ENCODE peak calls at places on chromosomes 11 and 22, in nine cellular contexts. One of them, this sample, is unnamed. For H3K9me3, the result is how much of the 10 kb centered on the place peaks cover.

GRCh38 chr22:35152316-35152715 is 86.4 kb downstream of the ISX start:
- DNase-seq in HCT116: no peak
- DNase-seq in heart left ventricle: no peak
- DNase-seq in uterus: no peak
- DNase-seq in ovary: no peak
- DNase-seq in A549: no peak
- DNase-seq in endothelial cell of umbilical vein: no peak
- DNase-seq in spleen: peak
- DNase-seq in upper lobe of left lung: no peak
- DNase-seq in this sample: no peak

GRCh38 chr22:44229331-44229730 is 48.6 kb downstream of the PARVG start:
- DNase-seq in HCT116: no peak
- DNase-seq in heart left ventricle: no peak
- DNase-seq in uterus: no peak
- DNase-seq in ovary: no peak
- DNase-seq in A549: no peak
- DNase-seq in endothelial cell of umbilical vein: no peak
- DNase-seq in spleen: no peak
- DNase-seq in upper lobe of left lung: no peak
- DNase-seq in this sample: no peak

GRCh38 chr11:131694526-131695424 is 324.4 kb downstream of the NTM start:
- DNase-seq in HCT116: peak
- DNase-seq in heart left ventricle: peak
- DNase-seq in uterus: peak
- DNase-seq in ovary: peak
- DNase-seq in A549: peak
- DNase-seq in endothelial cell of umbilical vein: peak
- DNase-seq in spleen: peak
- DNase-seq in upper lobe of left lung: peak
- DNase-seq in this sample: peak

GRCh38 chr11:60908803-60909202 is 2.4 kb upstream of the PRPF19 start:
- DNase-seq in HCT116: no peak
- DNase-seq in heart left ventricle: no peak
- DNase-seq in uterus: no peak
- DNase-seq in ovary: no peak
- DNase-seq in A549: no peak
- DNase-seq in endothelial cell of umbilical vein: no peak
- DNase-seq in spleen: no peak
- DNase-seq in upper lobe of left lung: no peak
- DNase-seq in this sample: no peak

GRCh38 chr11:124915541-124916369 is 3.3 kb upstream of the HEPN1 start:
- DNase-seq in HCT116: no peak
- DNase-seq in heart left ventricle: no peak
- DNase-seq in uterus: no peak
- DNase-seq in ovary: no peak
- DNase-seq in A549: no peak
- DNase-seq in endothelial cell of umbilical vein: peak
- DNase-seq in spleen: no peak
- DNase-seq in upper lobe of left lung: no peak
- DNase-seq in this sample: no peak

GRCh38 chr11:3822312-3822711 is 14.0 kb downstream of the PGAP2 start:
- DNase-seq in HCT116: no peak
- DNase-seq in heart left ventricle: no peak
- DNase-seq in uterus: no peak
- DNase-seq in ovary: no peak
- DNase-seq in A549: no peak
- DNase-seq in endothelial cell of umbilical vein: no peak
- DNase-seq in spleen: no peak
- DNase-seq in upper lobe of left lung: no peak
- DNase-seq in this sample: no peak

GRCh38 chr11:75625970-75626691 is 42.7 kb downstream of the MAP6 start:
- DNase-seq in HCT116: no peak
- DNase-seq in heart left ventricle: no peak
- DNase-seq in uterus: no peak
- DNase-seq in ovary: no peak
- DNase-seq in A549: peak
- DNase-seq in endothelial cell of umbilical vein: no peak
- DNase-seq in spleen: no peak
- DNase-seq in upper lobe of left lung: peak
- DNase-seq in this sample: no peak

GRCh38 chr22:36301851-36302250 is 48.9 kb downstream of the APOL1 start:
- DNase-seq in HCT116: no peak
- DNase-seq in heart left ventricle: no peak
- DNase-seq in uterus: no peak
- DNase-seq in ovary: no peak
- DNase-seq in A549: no peak
- DNase-seq in endothelial cell of umbilical vein: no peak
- DNase-seq in spleen: no peak
- DNase-seq in upper lobe of left lung: no peak
- DNase-seq in this sample: no peak

GRCh38 chr11:12253843-12254281 is 123.5 kb upstream of the PARVA start:
- DNase-seq in HCT116: no peak
- DNase-seq in heart left ventricle: no peak
- DNase-seq in uterus: no peak
- DNase-seq in ovary: no peak
- DNase-seq in A549: no peak
- DNase-seq in endothelial cell of umbilical vein: no peak
- DNase-seq in spleen: no peak
- DNase-seq in upper lobe of left lung: no peak
- DNase-seq in this sample: no peak

GRCh38 chr11:69524291-69524882 is 42.9 kb downstream of the LINC01488 start:
- DNase-seq in HCT116: no peak
- DNase-seq in heart left ventricle: no peak
- DNase-seq in uterus: no peak
- DNase-seq in ovary: no peak
- DNase-seq in A549: no peak
- DNase-seq in endothelial cell of umbilical vein: no peak
- DNase-seq in spleen: peak
- DNase-seq in upper lobe of left lung: peak
- DNase-seq in this sample: peak

GRCh38 chr11:106724293-106724892 is 293.9 kb downstream of the GUCY1A2 start:
- DNase-seq in HCT116: no peak
- DNase-seq in heart left ventricle: no peak
- DNase-seq in uterus: no peak
- DNase-seq in ovary: no peak
- DNase-seq in A549: no peak
- DNase-seq in endothelial cell of umbilical vein: no peak
- DNase-seq in spleen: no peak
- DNase-seq in upper lobe of left lung: no peak
- DNase-seq in this sample: no peak

GRCh38 chr11:28400236-28401100 is 292.3 kb downstream of the METTL15 start:
- DNase-seq in HCT116: no peak
- DNase-seq in heart left ventricle: no peak
- DNase-seq in uterus: no peak
- DNase-seq in ovary: no peak
- DNase-seq in A549: no peak
- DNase-seq in endothelial cell of umbilical vein: peak
- DNase-seq in spleen: no peak
- DNase-seq in upper lobe of left lung: no peak
- DNase-seq in this sample: no peak

GRCh38 chr11:7904910-7905309 is 26.2 kb downstream of the OR10A6 start:
- DNase-seq in HCT116: no peak
- DNase-seq in heart left ventricle: no peak
- DNase-seq in uterus: no peak
- DNase-seq in ovary: no peak
- DNase-seq in A549: no peak
- DNase-seq in endothelial cell of umbilical vein: peak
- DNase-seq in spleen: no peak
- DNase-seq in upper lobe of left lung: no peak
- DNase-seq in this sample: no peak

GRCh38 chr22:36371920-36372319 is 15.8 kb downstream of the MYH9 start:
- DNase-seq in HCT116: no peak
- DNase-seq in heart left ventricle: no peak
- DNase-seq in uterus: no peak
- DNase-seq in ovary: no peak
- DNase-seq in A549: no peak
- DNase-seq in endothelial cell of umbilical vein: peak
- DNase-seq in spleen: no peak
- DNase-seq in upper lobe of left lung: no peak
- DNase-seq in this sample: no peak

GRCh38 chr22:32042924-32043323 is at the start of gene SLC5A1:
- DNase-seq in HCT116: no peak
- DNase-seq in heart left ventricle: no peak
- DNase-seq in uterus: no peak
- DNase-seq in ovary: no peak
- DNase-seq in A549: no peak
- DNase-seq in endothelial cell of umbilical vein: no peak
- DNase-seq in spleen: no peak
- DNase-seq in upper lobe of left lung: peak
- DNase-seq in this sample: peak

GRCh38 chr11:404551-405264 is 10.1 kb downstream of the SIGIRR start:
- DNase-seq in HCT116: no peak
- DNase-seq in heart left ventricle: peak
- DNase-seq in uterus: no peak
- DNase-seq in ovary: no peak
- DNase-seq in A549: no peak
- DNase-seq in endothelial cell of umbilical vein: no peak
- DNase-seq in spleen: peak
- DNase-seq in upper lobe of left lung: no peak
- DNase-seq in this sample: no peak

GRCh38 chr22:21702700-21703683 is 32.6 kb downstream of the YPEL1 start:
- DNase-seq in HCT116: no peak
- DNase-seq in heart left ventricle: no peak
- DNase-seq in uterus: no peak
- DNase-seq in ovary: no peak
- DNase-seq in A549: no peak
- DNase-seq in endothelial cell of umbilical vein: no peak
- DNase-seq in spleen: no peak
- DNase-seq in upper lobe of left lung: no peak
- DNase-seq in this sample: no peak
- TF ChIP-seq POLR2A in HCT116: no peak
- TF ChIP-seq POLR2A in heart left ventricle: no peak
- TF ChIP-seq POLR2A in uterus: no peak
- TF ChIP-seq POLR2A in ovary: no peak
- TF ChIP-seq POLR2A in A549: no peak
- TF ChIP-seq POLR2A in endothelial cell of umbilical vein: no peak
- TF ChIP-seq POLR2A in spleen: no peak
- TF ChIP-seq POLR2A in upper lobe of left lung: no peak
- TF ChIP-seq POLR2A in this sample: no peak

DNA sequence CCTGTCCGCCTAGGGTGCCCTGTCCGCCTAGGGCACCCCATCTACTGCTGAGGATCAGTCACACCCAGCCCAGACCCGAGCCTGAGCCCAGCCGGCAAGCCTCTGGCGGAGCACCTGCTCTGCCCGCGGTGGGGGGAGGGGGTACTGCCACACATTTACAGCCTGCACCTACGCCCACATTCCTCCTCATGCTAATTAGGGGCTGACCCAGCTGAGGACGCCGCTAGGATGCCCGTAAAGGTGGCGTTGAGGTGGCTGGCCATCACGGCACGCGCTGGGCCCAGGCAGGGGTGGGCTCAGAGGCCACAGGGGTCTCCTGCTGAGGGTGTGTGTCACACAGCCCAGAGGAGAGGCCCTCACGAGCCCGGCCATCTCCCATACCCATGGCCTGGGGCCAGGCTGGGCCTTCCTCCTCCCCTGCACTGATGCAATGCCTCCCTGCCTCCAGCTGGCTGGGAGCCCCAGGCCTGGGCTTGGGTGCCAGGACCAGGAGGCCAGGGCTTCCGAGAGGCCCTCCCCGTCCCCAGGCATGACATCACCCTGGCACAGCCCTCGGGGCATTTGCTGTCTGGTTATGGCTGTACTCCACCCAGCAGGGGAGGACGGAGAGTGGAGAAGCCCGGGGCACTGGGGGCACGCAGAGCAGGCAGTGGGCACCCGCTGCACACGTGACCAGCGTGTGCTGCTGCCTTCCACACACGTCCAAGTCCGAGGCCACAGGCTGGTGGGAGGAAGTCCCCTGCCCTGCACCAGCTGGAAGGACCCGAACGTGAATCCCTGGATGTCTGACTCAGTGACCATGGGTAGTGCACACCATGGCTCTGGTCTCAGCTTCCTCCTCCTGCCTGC is 12.7 kb downstream of the DUSP8 start:
- DNase-seq in HCT116: no peak
- DNase-seq in heart left ventricle: peak
- DNase-seq in uterus: peak
- DNase-seq in ovary: no peak
- DNase-seq in A549: peak
- DNase-seq in endothelial cell of umbilical vein: no peak
- DNase-seq in spleen: peak
- DNase-seq in upper lobe of left lung: peak
- DNase-seq in this sample: peak
- H3K4me3 ChIP-seq in HCT116: no peak
- H3K4me3 ChIP-seq in heart left ventricle: no peak
- H3K4me3 ChIP-seq in uterus: peak
- H3K4me3 ChIP-seq in ovary: no peak
- H3K4me3 ChIP-seq in A549: peak
- H3K4me3 ChIP-seq in endothelial cell of umbilical vein: no peak
- H3K4me3 ChIP-seq in spleen: no peak
- H3K4me3 ChIP-seq in upper lobe of left lung: no peak
- H3K4me3 ChIP-seq in this sample: no peak

DNA sequence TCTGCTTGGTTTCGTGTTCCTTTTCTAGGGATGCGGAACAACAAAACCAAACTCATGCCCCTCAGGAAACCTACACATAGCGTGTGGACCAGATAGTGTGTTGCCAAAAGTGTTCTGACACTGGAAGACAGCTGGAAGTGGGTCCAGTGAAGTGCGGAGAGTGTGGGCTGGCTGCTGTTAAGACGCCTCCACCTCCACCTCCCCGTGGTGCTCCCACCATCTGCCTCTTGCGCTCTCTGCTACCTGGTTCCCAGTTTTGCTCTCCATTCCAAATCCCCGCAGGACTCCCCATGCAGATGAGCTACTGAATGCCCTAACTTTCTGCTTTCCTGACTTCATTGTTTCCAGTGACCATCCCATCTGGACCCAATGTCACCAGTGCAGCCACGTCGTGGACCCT is 51.8 kb downstream of the NCAPD3 start:
- DNase-seq in HCT116: no peak
- DNase-seq in heart left ventricle: no peak
- DNase-seq in uterus: no peak
- DNase-seq in ovary: no peak
- DNase-seq in A549: no peak
- DNase-seq in endothelial cell of umbilical vein: no peak
- DNase-seq in spleen: no peak
- DNase-seq in upper lobe of left lung: no peak
- DNase-seq in this sample: no peak
- H3K9me3 ChIP-seq in HCT116: under half
- H3K9me3 ChIP-seq in heart left ventricle: under half
- H3K9me3 ChIP-seq in uterus: under half
- H3K9me3 ChIP-seq in ovary: under half
- H3K9me3 ChIP-seq in A549: under half
- H3K9me3 ChIP-seq in endothelial cell of umbilical vein: under half
- H3K9me3 ChIP-seq in spleen: under half
- H3K9me3 ChIP-seq in upper lobe of left lung: under half
- H3K9me3 ChIP-seq in this sample: under half

DNA sequence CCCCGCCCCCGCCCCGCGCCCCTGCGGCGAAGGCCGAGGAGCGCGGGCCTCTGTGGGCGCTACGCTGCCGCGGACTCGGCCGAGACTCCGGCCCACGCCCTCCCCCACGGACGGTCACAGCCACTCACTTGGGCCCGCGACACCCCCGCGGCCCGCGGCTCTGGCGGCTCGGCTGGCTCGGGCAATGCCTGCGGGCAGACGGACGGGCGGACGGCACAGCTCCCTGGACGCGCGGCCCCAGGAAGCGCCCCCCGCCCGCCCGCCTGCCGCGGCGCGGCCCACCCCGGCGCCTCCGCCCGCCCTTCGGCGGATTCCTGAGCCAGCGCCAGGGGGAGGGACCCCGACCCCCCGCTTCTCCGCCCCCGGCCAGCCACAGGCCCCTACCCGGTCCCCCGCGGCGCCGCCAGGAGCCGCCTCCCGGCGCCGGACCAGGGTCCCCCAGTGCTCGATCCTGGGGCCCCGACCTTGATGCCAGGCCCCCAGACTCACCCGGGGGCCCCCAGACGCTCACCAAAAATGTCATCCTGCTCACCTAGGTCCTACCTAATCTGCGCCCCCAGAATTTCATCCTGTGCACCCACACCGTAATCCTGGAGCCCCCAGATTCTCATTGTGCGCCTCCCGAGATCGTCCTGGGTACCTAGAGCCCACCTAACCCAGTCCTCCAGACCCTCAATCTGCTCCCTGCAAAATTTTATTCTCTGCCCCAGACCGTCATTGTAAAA is at the start of gene EFEMP2:
- DNase-seq in HCT116: no peak
- DNase-seq in heart left ventricle: no peak
- DNase-seq in uterus: peak
- DNase-seq in ovary: peak
- DNase-seq in A549: no peak
- DNase-seq in endothelial cell of umbilical vein: no peak
- DNase-seq in spleen: peak
- DNase-seq in upper lobe of left lung: no peak
- DNase-seq in this sample: no peak
- TF ChIP-seq POLR2A in HCT116: no peak
- TF ChIP-seq POLR2A in heart left ventricle: no peak
- TF ChIP-seq POLR2A in uterus: no peak
- TF ChIP-seq POLR2A in ovary: peak
- TF ChIP-seq POLR2A in A549: no peak
- TF ChIP-seq POLR2A in endothelial cell of umbilical vein: no peak
- TF ChIP-seq POLR2A in spleen: no peak
- TF ChIP-seq POLR2A in upper lobe of left lung: peak
- TF ChIP-seq POLR2A in this sample: no peak